ENCODE peak calls at places on chromosomes 3 and 15, in ten cellular contexts. T is hepatocyte, O is left lung, L is Karpas-422, M is WERI-Rb-1, N is transverse colon, R is GM23248, B is foreskin fibroblast, C is tibial nerve, S is aorta. Y is an unnamed sample.

GRCh38 chr3:97938444-97938843 is 33.8 kb downstream of the RIOX2 start:
- DNase-seq in T (no peak), O (no peak), L (no peak), M (no peak), N (no peak), R (peak; percentile 15), B (no peak), C (no peak), S (no peak), Y (no peak)

GRCh38 chr3:4757056-4757948 is 221.9 kb upstream of the BHLHE40 start:
- DNase-seq in T (peak; percentile 44), O (no peak), L (no peak), M (no peak), N (no peak), R (no peak), B (no peak), C (no peak), S (no peak), Y (no peak)

GRCh38 chr3:186307594-186307993 is 54.4 kb downstream of the DGKG start:
- DNase-seq in T (peak; percentile 75), O (no peak), L (peak; percentile 79), M (no peak), N (no peak), R (peak; percentile 69), B (peak; percentile 35), C (no peak), S (no peak), Y (peak; percentile 59)

GRCh38 chr15:67091073-67091965 is 25.9 kb downstream of the SMAD3 start:
- DNase-seq in T (peak; percentile 73), O (peak; percentile 74), L (no peak), M (no peak), N (peak; percentile 72), R (peak; percentile 60), B (peak; percentile 79), C (no peak), S (peak; percentile 76), Y (no peak)

GRCh38 chr3:149771652-149772271 is 19.5 kb upstream of the COMMD2 start:
- DNase-seq in T (peak; percentile 70), O (no peak), L (peak; percentile 77), M (peak; percentile 64), N (peak; percentile 43), R (peak; percentile 71), B (peak; percentile 11), C (peak; percentile 17), S (peak; percentile 56), Y (peak; percentile 70)

GRCh38 chr3:196399485-196399945 is 32.7 kb downstream of the UBXN7 start:
- DNase-seq in T (no peak), O (no peak), L (no peak), M (no peak), N (no peak), R (peak; percentile 56), B (peak; percentile 52), C (no peak), S (no peak), Y (no peak)

GRCh38 chr3:17494117-17494809 is 248.2 kb downstream of the TBC1D5 start:
- DNase-seq in T (no peak), O (no peak), L (no peak), M (no peak), N (no peak), R (no peak), B (no peak), C (no peak), S (peak; percentile 88), Y (no peak)

GRCh38 chr3:43872901-43873300 is 182.2 kb downstream of the ABHD5 start:
- DNase-seq in T (no peak), O (no peak), L (no peak), M (no peak), N (no peak), R (peak; percentile 45), B (no peak), C (no peak), S (no peak), Y (no peak)

GRCh38 chr15:28886431-28887343 is 913 bp downstream of the APBA2 start:
- DNase-seq in T (no peak), O (no peak), L (no peak), M (no peak), N (no peak), R (no peak), B (no peak), C (no peak), S (no peak), Y (no peak)

GRCh38 chr15:28885630-28886430 is at the start of gene APBA2:
- DNase-seq in T (peak; percentile 64), O (no peak), L (no peak), M (peak; percentile 56), N (no peak), R (peak; percentile 52), B (no peak), C (no peak), S (no peak), Y (no peak)

GRCh38 chr15:28888302-28888894 is 2.6 kb downstream of the APBA2 start:
- DNase-seq in T (no peak), O (no peak), L (peak; percentile 12), M (no peak), N (no peak), R (no peak), B (no peak), C (no peak), S (no peak), Y (no peak)

GRCh38 chr15:28888900-28889299 is 3.1 kb downstream of the APBA2 start:
- DNase-seq in T (no peak), O (no peak), L (no peak), M (no peak), N (no peak), R (no peak), B (no peak), C (no peak), S (no peak), Y (no peak)

GRCh38 chr15:28887344-28888174 is 1.8 kb downstream of the APBA2 start:
- DNase-seq in T (no peak), O (no peak), L (no peak), M (no peak), N (no peak), R (no peak), B (no peak), C (no peak), S (no peak), Y (no peak)
- H3K4me3 ChIP-seq in T (no peak overlapping the region), O (no peak overlapping the region), L (no peak overlapping the region), M (no peak overlapping the region), N (no peak overlapping the region), R (no peak overlapping the region), B (no peak overlapping the region), C (no peak overlapping the region), S (no peak overlapping the region), Y (no peak overlapping the region)

GRCh38 chr3:140910860-140911259 is 30.8 kb upstream of the SLC25A36 start:
- DNase-seq in T (peak; percentile 19), O (no peak), L (peak; percentile 58), M (no peak), N (no peak), R (peak; percentile 46), B (no peak), C (no peak), S (no peak), Y (no peak)
- H3K4me3 ChIP-seq in T (no peak overlapping the region), O (no peak overlapping the region), L (peak overlapping the region; percentile 61), M (no peak overlapping the region), N (no peak overlapping the region), R (peak overlapping the region; percentile 63), B (no peak overlapping the region), C (no peak overlapping the region), S (no peak overlapping the region), Y (no peak overlapping the region)

GRCh38 chr15:63595688-63596087 is 1.5 kb upstream of the FBXL22 start:
- DNase-seq in T (no peak), O (no peak), L (no peak), M (no peak), N (no peak), R (no peak), B (no peak), C (no peak), S (no peak), Y (no peak)

GRCh38 chr15:63597821-63598220 is 634 bp downstream of the FBXL22 start:
- DNase-seq in T (no peak), O (no peak), L (no peak), M (no peak), N (no peak), R (no peak), B (no peak), C (no peak), S (no peak), Y (no peak)

GRCh38 chr15:63596666-63597032 is 538 bp upstream of the FBXL22 start:
- DNase-seq in T (peak; percentile 34), O (no peak), L (no peak), M (no peak), N (no peak), R (peak; percentile 55), B (no peak), C (no peak), S (no peak), Y (no peak)

GRCh38 chr15:63598467-63599400 is 1.5 kb downstream of the FBXL22 start:
- DNase-seq in T (peak; percentile 58), O (no peak), L (no peak), M (peak; percentile 46), N (peak; percentile 79), R (peak; percentile 22), B (no peak), C (no peak), S (peak; percentile 54), Y (no peak)

DNA sequence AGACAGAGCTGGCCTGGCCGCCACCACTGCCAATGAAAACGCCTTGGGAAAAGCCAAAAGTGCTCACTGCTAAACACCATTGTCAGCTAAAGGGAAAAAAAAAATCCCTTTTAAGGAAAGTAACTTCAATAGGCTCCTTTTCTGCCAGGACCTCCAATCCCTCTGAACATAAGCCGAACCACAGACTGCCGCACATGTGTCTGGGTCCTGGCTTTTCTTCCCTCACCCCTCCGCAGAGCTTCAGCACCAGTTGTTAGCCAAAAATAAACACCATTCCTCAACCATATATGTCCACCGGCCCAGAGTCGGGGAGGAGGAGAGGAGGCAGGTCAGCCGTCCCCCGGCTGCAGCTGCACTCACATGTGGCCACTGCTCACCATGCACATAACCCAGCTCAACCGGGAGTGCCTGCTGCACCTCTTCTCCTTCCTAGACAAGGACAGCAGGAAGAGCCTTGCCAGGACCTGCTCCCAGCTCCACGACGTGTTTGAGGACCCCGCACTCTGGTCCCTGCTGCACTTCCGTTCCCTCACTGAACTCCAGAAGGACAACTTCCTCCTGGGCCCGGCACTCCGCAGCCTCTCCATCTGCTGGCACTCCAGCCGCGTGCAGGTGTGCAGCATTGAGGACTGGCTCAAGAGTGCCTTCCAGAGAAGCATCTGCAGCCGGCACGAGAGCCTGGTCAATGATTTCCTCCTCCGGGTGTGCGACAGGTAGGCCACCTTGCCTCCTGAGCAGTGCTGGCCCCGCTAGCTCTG is at the start of gene FBXL22:
- DNase-seq in T (peak; percentile 26), O (no peak), L (no peak), M (no peak), N (peak; percentile 34), R (peak; percentile 36), B (no peak), C (no peak), S (peak; percentile 67), Y (no peak)
- H3K4me3 ChIP-seq in T (no peak within 1 kb of the TSS), O (no peak within 1 kb of the TSS), L (no peak within 1 kb of the TSS), M (no peak within 1 kb of the TSS), N (peak within 1 kb of the TSS; percentile 7), R (no peak within 1 kb of the TSS), B (peak within 1 kb of the TSS; percentile 23), C (no peak within 1 kb of the TSS), S (peak within 1 kb of the TSS; percentile 56), Y (no peak within 1 kb of the TSS)

DNA sequence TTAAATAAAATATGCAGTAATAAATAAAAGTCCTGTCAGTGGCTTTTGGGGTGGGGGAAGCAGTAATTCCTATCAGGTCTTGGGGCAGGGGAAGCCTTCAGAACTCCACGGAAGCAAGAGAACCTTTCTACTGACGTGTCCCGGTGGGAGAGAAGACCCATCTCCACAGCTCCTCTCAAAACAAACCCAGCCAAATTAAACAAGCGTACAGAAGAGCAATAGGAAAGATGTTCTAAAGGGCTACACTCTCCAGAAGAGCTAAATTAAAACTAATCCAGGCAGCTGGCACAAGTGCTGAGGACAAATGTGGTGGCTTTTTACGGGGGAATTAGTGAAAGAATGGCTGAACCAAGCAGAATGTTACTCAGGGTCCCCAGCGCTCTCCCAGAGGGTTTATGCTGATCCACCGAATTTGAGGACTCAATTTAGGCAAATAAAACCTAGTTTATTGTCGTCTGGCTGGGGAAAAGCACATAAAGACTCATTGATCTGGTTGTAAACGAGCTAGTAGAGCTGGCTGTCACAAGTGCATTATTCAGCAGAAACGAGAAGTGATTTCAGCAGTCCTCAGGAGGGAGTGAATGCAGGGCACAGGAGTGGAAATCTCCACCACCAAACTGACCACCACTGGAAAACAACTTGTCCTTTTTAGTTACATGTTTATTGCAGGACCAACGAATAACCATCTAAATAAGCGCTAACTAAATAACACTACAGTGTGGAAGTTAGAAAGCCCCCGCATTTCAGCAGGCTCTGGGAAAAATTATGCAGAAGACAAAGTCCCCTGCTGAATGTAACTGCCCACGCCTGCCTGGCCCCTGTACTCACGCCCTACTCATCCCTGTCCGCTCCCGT is 13.5 kb downstream of the BFSP2 start:
- DNase-seq in T (peak; percentile 58), O (no peak), L (no peak), M (no peak), N (no peak), R (peak; percentile 66), B (peak; percentile 29), C (no peak), S (peak; percentile 6), Y (no peak)
- H3K4me3 ChIP-seq in T (no peak overlapping the region), O (no peak overlapping the region), L (no peak overlapping the region), M (no peak overlapping the region), N (no peak overlapping the region), R (peak overlapping the region; percentile 56), B (peak overlapping the region; percentile 36), C (no peak overlapping the region), S (no peak overlapping the region), Y (no peak overlapping the region)

Y was measured in Caco-2.